ENCODE peak calls at places on chromosomes 13 and 19, in ten cellular contexts. E is stimulated activated CD8-positive, alpha-beta memory T cell treated with anti-CD3 and anti-CD28 coated beads, Interleukin-15, amount 100 ng/mL, for 24 hours; U is stomach; W is hippocampal formation; H is islet precursor cell; N is left colon; J is K562; C is stimulated activated CD4-positive, alpha-beta T cell treated with anti-CD3 and anti-CD28 coated beads, TNF-alpha, amount 100 ng/mL, for 4 hours; L is sciatic nerve; Q is Calu3. O is an unnamed sample.

GRCh38 chr19:4678881-4679379 is 8.8 kb upstream of the MYDGF start:
- DNase-seq in E (no peak), U (no peak), W (no peak), H (peak), N (peak), J (peak), C (no peak), L (peak), Q (no peak), O (no peak)

GRCh38 chr19:52527954-52528326 is 472 bp downstream of the ZNF808 start:
- DNase-seq in E (no peak), U (no peak), W (peak), H (peak), N (no peak), J (peak), C (no peak), L (peak), Q (no peak), O (no peak)

GRCh38 chr19:16524991-16525734 is 17.1 kb downstream of the CHERP start:
- DNase-seq in E (no peak), U (no peak), W (no peak), H (no peak), N (no peak), J (no peak), C (no peak), L (no peak), Q (no peak), O (no peak)

GRCh38 chr13:42239644-42240043 is 32.3 kb upstream of the AKAP11 start:
- DNase-seq in E (no peak), U (no peak), W (no peak), H (no peak), N (no peak), J (no peak), C (no peak), L (no peak), Q (no peak), O (no peak)

GRCh38 chr13:22447132-22447886 is 733.5 kb upstream of the SGCG start:
- DNase-seq in E (no peak), U (no peak), W (no peak), H (no peak), N (no peak), J (no peak), C (no peak), L (no peak), Q (no peak), O (no peak)

GRCh38 chr13:27264181-27264580 is 6.4 kb upstream of the RASL11A start:
- DNase-seq in E (no peak), U (no peak), W (no peak), H (no peak), N (no peak), J (no peak), C (no peak), L (no peak), Q (no peak), O (no peak)

GRCh38 chr19:16062789-16063188 is 13.5 kb upstream of the TPM4 start:
- DNase-seq in E (no peak), U (peak), W (no peak), H (peak), N (no peak), J (peak), C (no peak), L (no peak), Q (peak), O (peak)

GRCh38 chr19:40802300-40803169 is 3.5 kb downstream of the EGLN2 start:
- DNase-seq in E (no peak), U (peak), W (no peak), H (no peak), N (peak), J (peak), C (no peak), L (no peak), Q (no peak), O (peak)

GRCh38 chr13:78022164-78022877 is 103.7 kb upstream of the EDNRB start:
- DNase-seq in E (no peak), U (peak), W (peak), H (peak), N (peak), J (no peak), C (peak), L (no peak), Q (no peak), O (peak)

GRCh38 chr13:30125422-30126073 is 181.8 kb downstream of the KATNAL1 start:
- DNase-seq in E (no peak), U (peak), W (no peak), H (peak), N (no peak), J (no peak), C (no peak), L (no peak), Q (no peak), O (no peak)

GRCh38 chr13:102028846-102029245 is 373.0 kb downstream of the FGF14 start:
- DNase-seq in E (no peak), U (no peak), W (no peak), H (no peak), N (no peak), J (no peak), C (no peak), L (no peak), Q (no peak), O (no peak)

GRCh38 chr19:8476524-8476923 is 25.9 kb downstream of the PRAM1 start:
- DNase-seq in E (no peak), U (no peak), W (no peak), H (no peak), N (no peak), J (no peak), C (no peak), L (no peak), Q (no peak), O (no peak)

O was measured in small intestine.